ENCODE peak calls at places on chromosome 4, in six cellular contexts. L is heart right ventricle; J is psoas muscle; O is CD8-positive, alpha-beta T cell; G is breast epithelium; X is HepG2. M is an unnamed sample. For H3K27me3, the result is how much of the 10 kb centered on the place peaks cover.

GRCh38 chr4:26330186-26330787 is 9.5 kb downstream of the RBPJ start:
- DNase-seq in L (no peak), J (no peak), O (no peak), G (no peak), X (peak), M (peak)

GRCh38 chr4:95318483-95318882 is 230.3 kb downstream of the UNC5C start:
- DNase-seq in L (no peak), J (no peak), O (no peak), G (no peak), X (no peak), M (no peak)

GRCh38 chr4:138070816-138071215 is 171.3 kb downstream of the SLC7A11 start:
- DNase-seq in L (no peak), J (no peak), O (no peak), G (no peak), X (no peak), M (no peak)

GRCh38 chr4:39682133-39682532 is 15.8 kb upstream of the UBE2K start:
- DNase-seq in L (no peak), J (no peak), O (no peak), G (no peak), X (no peak), M (no peak)

GRCh38 chr4:105767579-105767978 is 59.0 kb downstream of the GSTCD start:
- DNase-seq in L (no peak), J (no peak), O (no peak), G (no peak), X (peak), M (no peak)

GRCh38 chr4:1523907-1524636 is 117.8 kb upstream of the NKX1-1 start:
- DNase-seq in L (peak), J (peak), O (no peak), G (no peak), X (no peak), M (no peak)

GRCh38 chr4:39613093-39613656 is 25.5 kb downstream of the SMIM14 start:
- DNase-seq in L (no peak), J (no peak), O (no peak), G (no peak), X (peak), M (no peak)

GRCh38 chr4:85571008-85571407 is 96.1 kb downstream of the ARHGAP24 start:
- DNase-seq in L (no peak), J (no peak), O (no peak), G (no peak), X (no peak), M (no peak)

GRCh38 chr4:141957416-141957815 is 321.0 kb downstream of the IL15 start:
- DNase-seq in L (no peak), J (no peak), O (no peak), G (no peak), X (no peak), M (no peak)

GRCh38 chr4:56626963-56627362 is 54.1 kb downstream of the HOPX start:
- DNase-seq in L (no peak), J (no peak), O (no peak), G (no peak), X (peak), M (no peak)
- H3K27ac ChIP-seq in L (no peak), J (no peak), O (no peak), G (no peak), X (no peak), M (no peak)

DNA sequence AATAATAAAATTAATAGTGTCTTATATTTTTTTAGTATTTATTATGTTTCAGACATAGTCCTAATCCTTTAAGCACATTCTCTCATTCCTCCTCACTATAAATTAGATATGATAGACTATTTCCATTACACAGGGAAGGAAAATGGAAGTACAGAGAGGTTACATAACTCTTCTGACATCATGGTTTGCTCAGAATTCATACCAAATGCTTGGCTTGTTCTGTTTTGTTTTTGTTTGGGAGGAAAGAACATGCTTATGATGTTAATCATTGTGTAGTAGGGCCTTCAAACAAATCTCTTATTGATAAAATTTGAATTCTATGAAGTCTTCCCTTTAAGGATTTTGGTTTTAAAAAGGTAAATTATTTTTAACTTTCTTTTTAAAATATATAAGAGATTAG is 59.5 kb downstream of the RXFP1 start:
- DNase-seq in L (no peak), J (no peak), O (no peak), G (no peak), X (no peak), M (no peak)
- H3K4me3 ChIP-seq in L (no peak), J (no peak), O (no peak), G (no peak), X (no peak), M (no peak)

GRCh38 chr4:173536808-173537429 is 6.9 kb upstream of the HAND2 start:
- DNase-seq in L (no peak), J (no peak), O (no peak), G (no peak), X (peak), M (no peak)

GRCh38 chr4:173538903-173539445 is 8.9 kb upstream of the HAND2 start:
- DNase-seq in L (no peak), J (no peak), O (no peak), G (no peak), X (no peak), M (no peak)

GRCh38 chr4:173535932-173536331 is 5.9 kb upstream of the HAND2 start:
- DNase-seq in L (no peak), J (no peak), O (no peak), G (no peak), X (no peak), M (no peak)

GRCh38 chr4:173538148-173538902 is 8.3 kb upstream of the HAND2 start:
- DNase-seq in L (peak), J (no peak), O (no peak), G (no peak), X (no peak), M (no peak)

GRCh38 chr4:173537628-173538147 is 7.7 kb upstream of the HAND2 start:
- DNase-seq in L (no peak), J (no peak), O (no peak), G (no peak), X (no peak), M (no peak)
- H3K27me3 ChIP-seq in L (half or more), J (half or more), O (half or more), G (half or more), X (under half), M (half or more)

GRCh38 chr4:75391489-75392166 is 122.6 kb downstream of the RCHY1 start:
- DNase-seq in L (no peak), J (no peak), O (no peak), G (no peak), X (no peak), M (no peak)
- H3K27ac ChIP-seq in L (no peak), J (no peak), O (no peak), G (no peak), X (no peak), M (no peak)

GRCh38 chr4:6986781-6987565 is 56.2 kb upstream of the TADA2B start:
- DNase-seq in L (peak), J (peak), O (peak), G (peak), X (peak), M (peak)
- H3K4me3 ChIP-seq in L (peak), J (peak), O (peak), G (peak), X (peak), M (peak)

DNA sequence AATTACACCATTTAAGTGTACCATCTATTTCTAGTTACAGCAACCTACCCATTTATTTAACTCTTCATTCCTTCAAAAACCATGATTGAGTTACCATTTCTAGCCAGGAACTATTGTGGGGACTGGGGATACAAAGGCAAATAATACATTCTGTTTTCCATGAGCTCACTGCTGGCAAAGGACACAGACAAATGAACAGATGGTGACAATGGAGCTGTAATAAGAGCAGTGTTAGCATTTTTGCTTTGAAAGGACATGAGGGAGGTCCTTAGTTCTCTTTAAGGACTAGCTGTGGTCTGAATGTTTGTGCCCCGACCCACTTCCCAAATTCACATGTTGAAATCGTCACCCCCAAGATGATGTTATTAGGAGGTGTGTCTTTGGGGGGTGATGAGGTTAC is 30.2 kb downstream of the CCNG2 start:
- DNase-seq in L (no peak), J (no peak), O (no peak), G (no peak), X (no peak), M (no peak)
- H3K27me3 ChIP-seq in L (under half), J (under half), O (under half), G (under half), X (under half), M (under half)

M was measured in CD4-positive, CD25-positive, alpha-beta regulatory T cell.